ENCODE peak calls at places on chromosomes 4 and X, in five cellular contexts. C is GM13976, D is dorsolateral prefrontal cortex, J is sigmoid colon, Q is fibroblast of the aortic adventitia. R is an unnamed sample.

GRCh38 chrX:40157228-40158035 is 59.7 kb upstream of the BCOR start:
- DNase-seq in C (no peak), D (no peak), J (no peak), Q (no peak), R (no peak)

GRCh38 chrX:55907968-55908607 is 190.5 kb downstream of the RRAGB start:
- DNase-seq in C (peak), D (no peak), J (peak), Q (no peak), R (peak)

GRCh38 chr4:8015512-8015911 is 75.9 kb upstream of the AFAP1 start:
- DNase-seq in C (no peak), D (no peak), J (no peak), Q (peak), R (no peak)

GRCh38 chr4:38615847-38616246 is 48.2 kb upstream of the KLF3 start:
- DNase-seq in C (no peak), D (no peak), J (no peak), Q (no peak), R (no peak)

GRCh38 chr4:70703695-70704332 is 15.5 kb downstream of the UTP3 start:
- DNase-seq in C (no peak), D (no peak), J (no peak), Q (peak), R (no peak)

GRCh38 chr4:56410247-56410646 is 23.0 kb upstream of the AASDH start:
- DNase-seq in C (no peak), D (no peak), J (no peak), Q (peak), R (no peak)

GRCh38 chr4:2595436-2595835 is 59.0 kb downstream of the FAM193A start:
- DNase-seq in C (no peak), D (no peak), J (no peak), Q (no peak), R (no peak)

GRCh38 chr4:8725071-8725841 is 132.7 kb downstream of the CPZ start:
- DNase-seq in C (no peak), D (peak), J (peak), Q (no peak), R (peak)

GRCh38 chrX:16770970-16771482 is 15.2 kb upstream of the TXLNG start:
- DNase-seq in C (no peak), D (no peak), J (no peak), Q (no peak), R (no peak)

GRCh38 chr4:8835521-8836365 is 35.9 kb downstream of the HMX1 start:
- DNase-seq in C (no peak), D (peak), J (peak), Q (no peak), R (no peak)

GRCh38 chr4:4942658-4943057 is 76.6 kb downstream of the CYTL1 start:
- DNase-seq in C (no peak), D (no peak), J (no peak), Q (no peak), R (no peak)

GRCh38 chrX:111100191-111100590 is 4.2 kb downstream of the PAK3 start:
- DNase-seq in C (peak), D (no peak), J (no peak), Q (peak), R (no peak)

GRCh38 chr4:146382194-146382593 is 139.5 kb downstream of the SLC10A7 start:
- DNase-seq in C (no peak), D (no peak), J (no peak), Q (no peak), R (no peak)

GRCh38 chr4:173264245-173264959 is 69.8 kb downstream of the HMGB2 start:
- DNase-seq in C (no peak), D (no peak), J (peak), Q (peak), R (no peak)

DNA sequence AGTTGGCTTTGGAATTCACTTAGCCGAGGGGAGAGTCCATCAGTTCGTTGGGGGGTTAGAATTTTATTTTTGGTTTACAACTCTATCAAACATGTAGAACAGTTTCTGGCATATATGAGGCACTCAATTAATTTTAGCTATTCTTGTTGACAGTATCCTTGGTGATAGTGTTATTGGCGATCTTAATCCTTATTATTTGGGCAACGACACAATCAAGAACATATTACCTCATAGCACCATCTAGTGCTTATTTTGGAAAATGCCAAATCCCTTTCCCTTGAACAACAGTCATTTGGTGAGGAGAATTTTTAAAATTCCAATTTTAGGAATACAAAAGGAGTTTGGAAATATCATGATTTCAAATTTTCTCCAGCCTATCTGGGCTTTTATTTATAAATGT is 17.9 kb upstream of the PGRMC1 start:
- DNase-seq in C (no peak), D (no peak), J (no peak), Q (peak), R (no peak)
- TF ChIP-seq CTCF in C (peak), D (peak), J (no peak), Q (peak), R (no peak)

DNA sequence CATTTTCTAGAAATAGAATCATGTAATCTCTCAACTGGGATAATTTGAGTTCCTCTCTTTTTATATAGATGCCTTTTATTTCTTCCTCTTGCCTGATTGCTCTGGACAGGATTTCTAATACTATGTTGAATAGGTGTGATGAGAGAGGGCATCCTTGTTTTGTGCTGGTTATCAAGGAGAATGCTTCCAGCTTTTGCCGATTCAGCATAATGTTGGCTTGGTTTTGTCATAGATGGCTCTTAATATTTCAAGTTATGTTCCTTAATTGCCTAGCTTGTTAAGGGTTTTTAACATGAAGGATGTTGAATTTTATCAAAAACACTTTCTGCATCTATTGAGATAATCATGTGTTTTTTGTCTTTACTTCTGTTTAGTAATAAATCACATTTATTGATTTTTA is 58.7 kb downstream of the TMEM47 start:
- DNase-seq in C (no peak), D (no peak), J (no peak), Q (no peak), R (no peak)
- TF ChIP-seq CTCF in C (no peak), D (no peak), J (no peak), Q (no peak), R (no peak)

GRCh38 chr4:186726440-186727148 is 2.9 kb upstream of the FAT1 start:
- DNase-seq in C (no peak), D (no peak), J (peak), Q (peak), R (no peak)
- TF ChIP-seq CTCF in C (no peak), D (no peak), J (no peak), Q (no peak), R (no peak)

GRCh38 chrX:11461181-11462001 is 168.2 kb downstream of the AMELX start:
- DNase-seq in C (no peak), D (no peak), J (no peak), Q (peak), R (no peak)

GRCh38 chrX:11458175-11458574 is 165.0 kb downstream of the AMELX start:
- DNase-seq in C (no peak), D (no peak), J (no peak), Q (peak), R (no peak)

GRCh38 chrX:11462136-11462535 is 168.9 kb downstream of the AMELX start:
- DNase-seq in C (no peak), D (no peak), J (no peak), Q (no peak), R (no peak)

GRCh38 chrX:11462648-11463047 is 169.4 kb downstream of the AMELX start:
- DNase-seq in C (no peak), D (no peak), J (no peak), Q (no peak), R (no peak)

GRCh38 chrX:11460347-11460746 is 167.1 kb downstream of the AMELX start:
- DNase-seq in C (no peak), D (no peak), J (no peak), Q (no peak), R (no peak)
- TF ChIP-seq CTCF in C (no peak), D (no peak), J (no peak), Q (no peak), R (no peak)

DNA sequence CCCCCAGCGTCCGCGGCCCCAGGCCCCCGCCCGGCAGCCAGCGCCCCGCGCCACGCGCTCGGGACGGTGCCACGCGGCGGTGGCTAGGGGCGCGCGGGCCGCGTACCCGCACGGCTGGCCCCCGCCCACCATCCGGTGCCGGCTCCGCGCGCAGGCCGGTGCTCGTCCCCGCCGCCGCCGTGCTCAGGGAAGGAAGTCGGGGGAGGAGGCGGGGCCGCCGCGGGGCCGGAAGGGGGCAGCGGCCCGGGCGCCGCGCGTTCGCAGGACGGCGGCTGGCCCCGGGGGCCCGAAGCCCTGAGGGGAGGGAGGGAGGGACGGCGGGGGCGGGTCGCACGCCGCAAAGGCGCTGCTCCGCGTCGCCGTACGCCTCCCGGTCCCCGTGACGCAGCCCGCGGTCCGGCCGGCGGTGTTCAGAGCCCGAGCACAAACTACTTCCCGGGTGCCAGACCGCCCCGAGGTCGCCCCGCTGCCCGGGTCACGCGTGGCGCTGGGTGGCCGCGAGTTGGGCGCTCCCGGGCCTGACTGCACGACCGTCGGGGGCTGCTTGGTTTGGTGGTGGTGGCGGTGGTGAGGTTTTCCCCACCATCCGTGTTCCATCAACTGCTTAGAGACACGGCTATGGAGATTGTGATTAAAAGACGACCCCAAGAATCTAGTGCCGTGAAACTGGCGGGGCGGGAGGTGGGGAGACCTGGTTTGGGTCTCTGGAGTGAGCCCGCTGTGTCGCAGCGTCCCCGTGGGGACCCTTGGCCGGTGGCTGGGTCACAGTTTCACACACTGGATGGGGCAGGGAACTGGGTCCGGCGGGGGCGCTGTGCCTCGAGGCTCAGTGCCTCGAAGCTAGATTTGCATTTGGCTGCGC is at the start of gene DCTD:
- DNase-seq in C (peak), D (peak), J (peak), Q (peak), R (peak)
- TF ChIP-seq CTCF in C (peak), D (peak), J (no peak), Q (peak), R (no peak)

R was measured in activated B cell treated with CpG ODN at 0.5 μM for 24 hours.